ENCODE peak calls at places on chromosomes 5 and 9, in seven cellular contexts. F is CD8-positive, alpha-beta T cell; E is left ventricle myocardium inferior; S is astrocyte; Z is effector memory CD4-positive, alpha-beta T cell; V is sigmoid colon; X is uterus. O is an unnamed sample.

GRCh38 chr5:122183098-122183794 is 53.9 kb downstream of the ZNF474 start:
- DNase-seq in Z (no peak), X (peak; percentile 72), F (no peak), V (peak; percentile 82), S (peak; percentile 86), E (peak; percentile 75), O (peak; percentile 88)

GRCh38 chr5:98570661-98571181 is 202.7 kb upstream of the RGMB start:
- DNase-seq in F (no peak), S (peak; percentile 91), E (no peak), X (no peak), Z (no peak), V (no peak), O (no peak)

GRCh38 chr9:73269430-73270101 is 117.9 kb downstream of the ANXA1 start:
- DNase-seq in X (no peak), E (no peak), V (no peak), Z (no peak), S (peak; percentile 10), F (no peak), O (no peak)

GRCh38 chr5:96327728-96328127 is 105.3 kb downstream of the PCSK1 start:
- DNase-seq in F (no peak), S (no peak), V (no peak), Z (no peak), E (no peak), X (no peak), O (no peak)

GRCh38 chr5:116815081-116815480 is 240.5 kb upstream of the SEMA6A start:
- DNase-seq in Z (no peak), V (no peak), F (no peak), E (no peak), X (no peak), S (no peak), O (no peak)

GRCh38 chr9:5869315-5870019 is 21.2 kb upstream of the MLANA start:
- DNase-seq in V (no peak), Z (no peak), F (no peak), X (no peak), S (no peak), E (no peak), O (no peak)

GRCh38 chr5:142356318-142356715 is 31.5 kb upstream of the SPRY4 start:
- DNase-seq in V (peak; percentile 51), X (no peak), F (no peak), S (peak; percentile 58), E (no peak), Z (no peak), O (no peak)

GRCh38 chr5:134609232-134609851 is 23.3 kb downstream of the SAR1B start:
- DNase-seq in X (no peak), V (no peak), F (no peak), E (no peak), Z (no peak), S (no peak), O (no peak)

GRCh38 chr5:41648976-41649375 is 138.6 kb upstream of the PLCXD3 start:
- DNase-seq in F (no peak), X (no peak), Z (no peak), V (no peak), E (no peak), S (peak; percentile 57), O (no peak)

GRCh38 chr5:142829821-142830220 is 59.6 kb downstream of the ARHGAP26 start:
- DNase-seq in V (no peak), E (no peak), X (peak; percentile 71), F (no peak), Z (no peak), S (peak; percentile 81), O (no peak)

GRCh38 chr9:131015112-131015511 is 6.1 kb downstream of the LAMC3 start:
- DNase-seq in E (no peak), X (no peak), Z (no peak), F (no peak), V (no peak), S (no peak), O (no peak)

GRCh38 chr9:120886490-120886967 is 9.5 kb upstream of the PHF19 start:
- DNase-seq in E (peak; percentile 54), F (no peak), S (peak; percentile 91), Z (no peak), V (peak; percentile 80), X (no peak), O (peak; percentile 72)

GRCh38 chr5:31854181-31854624 is 215.3 kb downstream of the PDZD2 start:
- DNase-seq in F (no peak), Z (no peak), S (peak; percentile 80), V (peak; percentile 73), E (peak; percentile 33), X (peak; percentile 62), O (peak; percentile 60)

GRCh38 chr9:37839491-37840461 is 39.2 kb downstream of the DCAF10 start:
- DNase-seq in V (no peak), E (no peak), X (no peak), Z (no peak), S (no peak), F (no peak), O (no peak)

GRCh38 chr9:4849364-4849763 is 56.6 kb downstream of the RCL1 start:
- DNase-seq in V (no peak), Z (no peak), X (no peak), S (no peak), E (no peak), F (no peak), O (no peak)

GRCh38 chr5:67000794-67001475 is 195.7 kb downstream of the CD180 start:
- DNase-seq in F (no peak), V (no peak), E (no peak), Z (no peak), S (no peak), X (no peak), O (no peak)

GRCh38 chr9:21395778-21396717 is 10.8 kb upstream of the IFNA2 start:
- DNase-seq in F (peak; percentile 65), S (no peak), V (peak; percentile 73), X (no peak), E (peak; percentile 45), Z (peak; percentile 12), O (no peak)

GRCh38 chr9:97501177-97501971 is at the start of gene TMOD1:
- DNase-seq in V (peak; percentile 86), S (peak; percentile 6), Z (no peak), F (peak; percentile 26), E (peak; percentile 82), X (peak; percentile 69), O (no peak)

GRCh38 chr9:94757158-94757557 is 30.7 kb downstream of the AOPEP start:
- DNase-seq in F (no peak), E (no peak), X (no peak), S (peak; percentile 93), Z (no peak), V (no peak), O (no peak)

GRCh38 chr5:173233347-173234128 is 1.5 kb downstream of the NKX2-5 start:
- DNase-seq in E (no peak), F (no peak), V (no peak), S (no peak), X (no peak), Z (no peak), O (no peak)
- H3K4me1 ChIP-seq in E (peaks cover 71% of the 10 kb centered on the region), F (peaks cover 49% of the 10 kb centered on the region), V (peaks cover 62% of the 10 kb centered on the region), S (peaks cover 9% of the 10 kb centered on the region), X (peaks cover 16% of the 10 kb centered on the region), Z (peaks cover 28% of the 10 kb centered on the region), O (peaks cover 55% of the 10 kb centered on the region)

GRCh38 chr9:114386361-114386885 is 1.4 kb downstream of the AKNA start:
- DNase-seq in S (no peak), Z (no peak), E (no peak), V (no peak), X (no peak), F (peak; percentile 25), O (no peak)

GRCh38 chr9:114385412-114386181 is 2.2 kb downstream of the AKNA start:
- DNase-seq in F (peak; percentile 89), S (peak; percentile 86), V (peak; percentile 89), E (peak; percentile 64), Z (peak; percentile 82), X (peak; percentile 83), O (peak; percentile 83)

GRCh38 chr9:114387678-114388431 is at the start of gene AKNA:
- DNase-seq in E (peak; percentile 75), V (peak; percentile 92), Z (peak; percentile 67), F (peak; percentile 91), S (peak; percentile 69), X (peak; percentile 80), O (peak; percentile 85)

GRCh38 chr9:114388764-114389375 is 1.1 kb upstream of the AKNA start:
- DNase-seq in Z (no peak), F (no peak), X (no peak), S (no peak), E (no peak), V (no peak), O (no peak)

DNA sequence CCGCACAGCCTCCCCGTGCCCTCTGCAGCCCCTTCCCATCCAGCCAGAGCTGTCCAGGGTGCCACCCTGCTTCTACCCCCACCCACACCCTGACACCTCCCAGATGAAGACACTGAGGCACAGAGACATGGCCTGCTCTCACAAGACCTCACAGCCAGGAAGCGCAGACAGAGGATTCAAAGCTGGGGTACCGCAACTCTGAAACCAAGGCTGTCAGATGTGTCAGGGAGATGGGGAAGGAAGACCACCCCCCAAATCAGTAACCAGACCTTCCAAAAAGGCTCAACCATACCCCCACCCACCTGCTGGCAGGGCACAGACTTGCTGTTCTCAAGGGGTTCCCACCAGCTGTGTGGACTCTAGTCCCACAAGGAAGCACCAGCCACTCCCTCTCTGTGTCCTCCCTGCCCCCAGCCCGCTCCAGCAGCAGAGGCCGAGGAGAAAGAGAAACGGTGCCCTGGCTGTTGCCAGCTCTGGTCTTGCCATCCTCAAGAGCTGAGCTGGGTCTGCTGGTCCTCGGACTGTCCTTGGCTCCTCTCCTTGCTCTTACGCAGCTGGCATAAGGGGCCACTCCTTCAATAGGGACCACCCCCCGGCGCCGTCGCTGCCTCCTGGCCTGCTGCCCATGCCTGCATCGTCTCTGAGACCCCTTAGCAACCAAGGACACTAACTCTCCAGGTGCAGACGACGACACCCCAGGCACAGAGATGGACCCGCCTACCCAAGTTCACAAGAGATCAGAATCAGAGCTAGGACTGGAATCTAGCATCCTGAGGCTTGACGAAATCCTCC is 700 bp downstream of the AKNA start:
- DNase-seq in V (peak; percentile 81), X (peak; percentile 58), E (no peak), F (peak; percentile 31), S (no peak), Z (no peak), O (no peak)
- H3K4me3 ChIP-seq in V (peak overlapping the region; percentile 64), X (peak overlapping the region; percentile 53), E (peak overlapping the region; percentile 71), F (peak overlapping the region; percentile 89), S (peak overlapping the region; percentile 61), Z (peak overlapping the region; percentile 89), O (peak overlapping the region; percentile 43)

GRCh38 chr5:62964428-62964827 is 385.8 kb downstream of the LRRC70 start:
- DNase-seq in F (no peak), X (no peak), Z (no peak), V (no peak), E (no peak), S (no peak), O (no peak)

GRCh38 chr5:62956597-62956996 is 378.0 kb downstream of the LRRC70 start:
- DNase-seq in X (no peak), Z (no peak), V (no peak), F (no peak), E (no peak), S (no peak), O (no peak)

DNA sequence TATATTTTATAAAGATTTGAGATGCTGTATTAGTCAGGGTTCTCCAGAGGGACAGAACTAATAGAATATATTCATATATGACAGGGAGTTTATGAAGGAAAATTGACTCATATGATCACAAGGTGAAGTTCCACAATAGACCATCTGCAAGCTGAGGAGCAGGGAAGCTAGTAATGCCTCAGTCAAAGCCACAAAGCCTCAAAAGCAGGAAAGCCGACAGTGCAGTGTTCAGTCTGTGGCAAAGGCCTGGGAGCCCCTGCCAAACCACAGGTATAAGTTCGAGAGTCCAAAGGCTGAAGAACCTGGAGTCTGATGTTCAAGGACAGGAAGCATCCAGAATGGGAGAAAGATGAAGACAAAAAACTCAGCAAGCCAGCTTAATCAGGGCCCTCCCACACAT is 382.2 kb downstream of the LRRC70 start:
- DNase-seq in E (no peak), Z (no peak), S (no peak), X (no peak), V (no peak), F (no peak), O (no peak)
- H3K9me3 ChIP-seq in E (peaks cover 29% of the 10 kb centered on the region), Z (no peaks in the 10 kb centered on the region), S (peaks cover 9% of the 10 kb centered on the region), X (no peaks in the 10 kb centered on the region), V (no peaks in the 10 kb centered on the region), F (peaks cover 4% of the 10 kb centered on the region), O (peaks cover 19% of the 10 kb centered on the region)

GRCh38 chr5:136033244-136033643 is 4.5 kb downstream of the TGFBI start:
- DNase-seq in S (no peak), E (no peak), X (no peak), F (no peak), V (no peak), Z (no peak), O (no peak)
- H3K4me1 ChIP-seq in S (peaks cover 85% of the 10 kb centered on the region), E (peaks cover 97% of the 10 kb centered on the region), X (no peaks in the 10 kb centered on the region), F (peaks cover 20% of the 10 kb centered on the region), V (peaks cover 93% of the 10 kb centered on the region), Z (peaks cover 24% of the 10 kb centered on the region), O (peaks cover 73% of the 10 kb centered on the region)